ENCODE peak calls at places on chromosomes 16 and 17, in four cellular contexts. One of them, this sample, is unnamed.

GRCh38 chr16:73204359-73205152 is 156.6 kb upstream of the ZFHX3 start:
- DNase-seq in K562: no peak
- DNase-seq in GM12878: no peak
- DNase-seq in HepG2: no peak
- DNase-seq in this sample: no peak

GRCh38 chr16:7363397-7364053 is 30.9 kb downstream of the RBFOX1 start:
- DNase-seq in GM12878: no peak
- DNase-seq in HepG2: no peak
- DNase-seq in K562: no peak
- DNase-seq in this sample: peak

GRCh38 chr17:35129973-35130351 is 8.5 kb downstream of the FNDC8 start:
- DNase-seq in GM12878: no peak
- DNase-seq in K562: no peak
- DNase-seq in HepG2: no peak
- DNase-seq in this sample: no peak

GRCh38 chr17:64036198-64036922 is 15.9 kb upstream of the ICAM2 start:
- DNase-seq in K562: no peak
- DNase-seq in HepG2: peak
- DNase-seq in GM12878: no peak
- DNase-seq in this sample: no peak

GRCh38 chr17:66975614-66976378 is 11.3 kb downstream of the CACNG4 start:
- DNase-seq in GM12878: no peak
- DNase-seq in HepG2: peak
- DNase-seq in K562: peak
- DNase-seq in this sample: no peak

GRCh38 chr16:8788578-8789172 is 8.8 kb downstream of the TMEM186 start:
- DNase-seq in HepG2: peak
- DNase-seq in K562: no peak
- DNase-seq in GM12878: no peak
- DNase-seq in this sample: no peak

GRCh38 chr17:77959216-77959925 is 868 bp downstream of the TNRC6C start:
- DNase-seq in GM12878: no peak
- DNase-seq in K562: peak
- DNase-seq in HepG2: no peak
- DNase-seq in this sample: peak

GRCh38 chr17:59783221-59784016 is 76.0 kb downstream of the VMP1 start:
- DNase-seq in GM12878: no peak
- DNase-seq in HepG2: no peak
- DNase-seq in K562: peak
- DNase-seq in this sample: peak

GRCh38 chr17:75406222-75406615 is 741 bp upstream of the GRB2 start:
- DNase-seq in HepG2: no peak
- DNase-seq in K562: no peak
- DNase-seq in GM12878: no peak
- DNase-seq in this sample: peak

GRCh38 chr17:17784599-17785264 is 52.1 kb downstream of the SREBF1 start:
- DNase-seq in K562: peak
- DNase-seq in GM12878: no peak
- DNase-seq in HepG2: peak
- DNase-seq in this sample: peak

GRCh38 chr16:24668481-24669001 is 60.9 kb upstream of the TNRC6A start:
- DNase-seq in K562: no peak
- DNase-seq in GM12878: no peak
- DNase-seq in HepG2: no peak
- DNase-seq in this sample: no peak

GRCh38 chr16:14249291-14250032 is 178.3 kb downstream of the MRTFB start:
- DNase-seq in K562: peak
- DNase-seq in GM12878: peak
- DNase-seq in HepG2: peak
- DNase-seq in this sample: peak

GRCh38 chr16:1159973-1160772 is 7.3 kb downstream of the CACNA1H start:
- DNase-seq in K562: peak
- DNase-seq in HepG2: peak
- DNase-seq in GM12878: no peak
- DNase-seq in this sample: peak

GRCh38 chr17:72126575-72127486 is 6.0 kb downstream of the SOX9 start:
- DNase-seq in K562: no peak
- DNase-seq in HepG2: peak
- DNase-seq in GM12878: no peak
- DNase-seq in this sample: peak

GRCh38 chr17:79018045-79018695 is 5.8 kb upstream of the C1QTNF1 start:
- DNase-seq in HepG2: no peak
- DNase-seq in GM12878: no peak
- DNase-seq in K562: no peak
- DNase-seq in this sample: no peak

GRCh38 chr17:18248300-18248731 is 10.2 kb downstream of the FLII start:
- DNase-seq in K562: peak
- DNase-seq in GM12878: no peak
- DNase-seq in HepG2: peak
- DNase-seq in this sample: peak

GRCh38 chr17:10457952-10458351 is 11.4 kb downstream of the MYH4 start:
- DNase-seq in HepG2: no peak
- DNase-seq in GM12878: no peak
- DNase-seq in K562: no peak
- DNase-seq in this sample: no peak

GRCh38 chr16:69338557-69339288 is 641 bp downstream of the COG8 start:
- DNase-seq in K562: no peak
- DNase-seq in GM12878: no peak
- DNase-seq in HepG2: no peak
- DNase-seq in this sample: no peak

GRCh38 chr17:38919316-38920078 is 5.9 kb upstream of the LASP1NB start:
- DNase-seq in K562: no peak
- DNase-seq in HepG2: no peak
- DNase-seq in GM12878: no peak
- DNase-seq in this sample: no peak

GRCh38 chr16:87964049-87964448 is 12.8 kb downstream of the BANP start:
- DNase-seq in K562: no peak
- DNase-seq in GM12878: no peak
- DNase-seq in HepG2: no peak
- DNase-seq in this sample: no peak

GRCh38 chr17:83173997-83174858 is 94.8 kb downstream of the METRNL start:
- DNase-seq in K562: no peak
- DNase-seq in HepG2: peak
- DNase-seq in GM12878: no peak
- DNase-seq in this sample: no peak

GRCh38 chr17:58304735-58305486 is 23.7 kb downstream of the TSPOAP1 start:
- DNase-seq in GM12878: no peak
- DNase-seq in HepG2: no peak
- DNase-seq in K562: no peak
- DNase-seq in this sample: peak

GRCh38 chr17:8918811-8919210 is 46.7 kb downstream of the PIK3R5 start:
- DNase-seq in K562: no peak
- DNase-seq in GM12878: no peak
- DNase-seq in HepG2: no peak
- DNase-seq in this sample: no peak

GRCh38 chr17:42409467-42410351 is 13.3 kb downstream of the CAVIN1 start:
- DNase-seq in GM12878: no peak
- DNase-seq in HepG2: no peak
- DNase-seq in K562: no peak
- DNase-seq in this sample: no peak

GRCh38 chr17:7959503-7960253 is 27.7 kb downstream of the CNTROB start:
- DNase-seq in HepG2: peak
- DNase-seq in GM12878: no peak
- DNase-seq in K562: no peak
- DNase-seq in this sample: no peak

GRCh38 chr17:19538095-19539039 is 4.7 kb downstream of the SLC47A1 start:
- DNase-seq in GM12878: no peak
- DNase-seq in K562: no peak
- DNase-seq in HepG2: peak
- DNase-seq in this sample: no peak

GRCh38 chr17:29619251-29619650 is 3.5 kb downstream of the CORO6 start:
- DNase-seq in GM12878: no peak
- DNase-seq in HepG2: no peak
- DNase-seq in K562: no peak
- DNase-seq in this sample: peak

GRCh38 chr17:68829211-68829610 is 126.0 kb downstream of the ABCA8 start:
- DNase-seq in K562: no peak
- DNase-seq in GM12878: no peak
- DNase-seq in HepG2: no peak
- DNase-seq in this sample: no peak

GRCh38 chr17:34620458-34620857 is 41.1 kb downstream of the TMEM132E start:
- DNase-seq in HepG2: no peak
- DNase-seq in GM12878: no peak
- DNase-seq in K562: no peak
- DNase-seq in this sample: peak

GRCh38 chr16:87653234-87653633 is 50.9 kb downstream of the JPH3 start:
- DNase-seq in HepG2: peak
- DNase-seq in K562: peak
- DNase-seq in GM12878: no peak
- DNase-seq in this sample: peak

GRCh38 chr17:80726558-80727408 is 182.1 kb downstream of the RPTOR start:
- DNase-seq in GM12878: no peak
- DNase-seq in HepG2: no peak
- DNase-seq in K562: no peak
- DNase-seq in this sample: no peak

GRCh38 chr17:43536236-43537088 is 9.7 kb downstream of the ETV4 start:
- DNase-seq in GM12878: no peak
- DNase-seq in HepG2: no peak
- DNase-seq in K562: peak
- DNase-seq in this sample: no peak
- TF ChIP-seq ZBTB33 in GM12878: no peak
- TF ChIP-seq ZBTB33 in HepG2: no peak
- TF ChIP-seq ZBTB33 in K562: no peak
- TF ChIP-seq ZBTB33 in this sample: no peak

GRCh38 chr16:49463529-49463928 is 89.9 kb downstream of the C16orf78 start:
- DNase-seq in K562: no peak
- DNase-seq in HepG2: no peak
- DNase-seq in GM12878: peak
- DNase-seq in this sample: no peak
- TF ChIP-seq EP300 in K562: no peak
- TF ChIP-seq EP300 in HepG2: no peak
- TF ChIP-seq EP300 in GM12878: peak
- TF ChIP-seq EP300 in this sample: no peak

DNA sequence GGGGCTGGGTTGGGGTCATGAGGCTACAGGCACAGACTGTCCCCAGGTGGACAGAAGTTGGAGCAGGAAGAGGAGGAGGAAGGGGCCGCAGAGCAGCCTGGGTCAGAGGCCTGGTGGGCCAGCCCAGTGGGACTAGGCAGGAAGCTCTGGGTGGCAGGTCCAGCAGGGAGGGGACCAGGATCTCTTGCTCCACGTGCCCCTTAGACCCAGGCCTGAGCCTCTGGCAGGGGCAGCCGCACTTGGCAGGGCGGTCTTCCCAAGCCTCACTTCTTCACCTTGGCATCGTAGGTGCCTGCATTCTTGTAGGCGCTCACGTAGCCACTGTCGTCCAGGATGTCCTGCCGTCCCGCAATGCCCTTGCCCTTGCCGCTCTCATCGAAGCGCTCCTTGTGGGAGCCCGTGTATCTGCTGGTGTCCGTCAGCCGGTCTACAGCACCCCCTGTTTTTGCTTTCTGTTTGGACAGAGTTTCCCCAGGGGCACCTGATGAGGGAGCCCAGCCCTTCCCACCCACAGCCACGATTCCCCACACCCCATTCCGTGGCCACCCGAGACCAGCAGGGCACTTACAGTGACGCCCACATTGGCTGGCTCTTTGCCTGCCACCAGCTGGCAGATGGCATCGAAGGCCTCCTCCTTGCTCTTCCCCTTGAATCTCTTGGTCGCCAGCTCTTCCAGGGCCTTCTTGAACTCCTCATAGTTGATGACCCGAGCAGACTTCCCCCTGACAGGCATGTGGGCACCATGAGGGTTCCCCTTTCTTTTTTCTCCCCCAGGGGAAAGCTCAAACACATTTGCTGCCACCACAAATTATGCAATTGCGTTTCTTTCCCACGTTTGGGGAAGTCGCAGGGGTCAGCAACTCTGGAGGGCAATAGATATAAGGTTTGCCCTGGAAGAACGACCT is 3.1 kb downstream of the TPPP3 start:
- DNase-seq in GM12878: no peak
- DNase-seq in HepG2: no peak
- DNase-seq in K562: no peak
- DNase-seq in this sample: no peak
- TF ChIP-seq ZBTB33 in GM12878: no peak
- TF ChIP-seq ZBTB33 in HepG2: no peak
- TF ChIP-seq ZBTB33 in K562: no peak
- TF ChIP-seq ZBTB33 in this sample: no peak

GRCh38 chr16:15502041-15502725 is 67.8 kb downstream of the BMERB1 start:
- DNase-seq in GM12878: no peak
- DNase-seq in K562: peak
- DNase-seq in HepG2: peak
- DNase-seq in this sample: no peak
- TF ChIP-seq EP300 in GM12878: no peak
- TF ChIP-seq EP300 in K562: no peak
- TF ChIP-seq EP300 in HepG2: no peak
- TF ChIP-seq EP300 in this sample: no peak

DNA sequence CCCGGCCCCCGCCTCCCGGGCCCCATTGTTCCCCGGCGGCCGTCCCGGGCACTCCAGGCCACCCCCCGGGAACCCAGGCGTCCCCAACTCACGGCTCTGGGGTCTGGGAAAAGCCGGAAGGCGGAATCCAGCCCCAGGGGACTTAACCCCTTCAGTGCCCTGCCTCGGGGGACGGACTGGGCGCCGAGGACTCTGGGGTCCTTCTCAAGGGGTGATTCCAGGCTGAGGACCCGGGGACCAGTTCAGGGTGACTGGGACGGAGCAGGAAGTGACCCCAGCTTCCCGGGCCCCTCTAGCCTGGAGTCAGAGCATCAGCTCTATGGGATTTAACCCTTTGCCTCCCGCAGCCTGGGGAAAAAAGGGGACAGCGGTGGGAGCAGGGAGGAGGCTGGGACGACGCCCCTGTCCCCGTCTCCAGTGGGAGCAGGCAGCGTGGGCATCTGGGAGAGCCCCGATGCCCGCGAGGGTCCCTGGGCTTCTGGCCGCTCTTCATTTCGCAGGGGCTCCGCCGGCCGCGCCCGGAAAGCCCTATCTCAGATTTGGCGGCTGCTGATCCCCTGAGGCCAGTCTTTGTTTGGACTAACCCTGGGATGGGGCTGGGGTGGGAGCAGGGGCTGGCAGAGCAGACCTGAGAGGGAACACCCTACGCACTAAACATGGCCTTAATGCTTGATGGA is at the start of gene ZNF629:
- DNase-seq in HepG2: peak
- DNase-seq in GM12878: no peak
- DNase-seq in K562: peak
- DNase-seq in this sample: peak
- TF ChIP-seq ZBTB33 in HepG2: peak
- TF ChIP-seq ZBTB33 in GM12878: no peak
- TF ChIP-seq ZBTB33 in K562: no peak
- TF ChIP-seq ZBTB33 in this sample: no peak

GRCh38 chr16:86457621-86458456 is 52.5 kb upstream of the FOXF1 start:
- DNase-seq in HepG2: no peak
- DNase-seq in K562: no peak
- DNase-seq in GM12878: no peak
- DNase-seq in this sample: no peak
- TF ChIP-seq EP300 in HepG2: no peak
- TF ChIP-seq EP300 in K562: no peak
- TF ChIP-seq EP300 in GM12878: no peak
- TF ChIP-seq EP300 in this sample: no peak

This sample was measured in SK-N-SH.